ENCODE peak calls at places on chromosomes 2 and 18, in six cellular contexts. One of them, this sample, is unnamed.
A peak's percentile ranks its signal among the peaks of the same experiment; 100 is the strongest.

GRCh38 chr2:205721057-205721767 is 38.9 kb downstream of the NRP2 start:
- DNase-seq in ACHN: peak; percentile 62
- DNase-seq in stimulated activated CD4-positive, alpha-beta T cell treated with anti-CD3 and anti-CD28 coated beads, Interleukin-15, amount 100 ng/mL, for 1 hour: no peak
- DNase-seq in cerebellum: no peak
- DNase-seq in HFF-Myc: no peak
- DNase-seq in retinal pigment epithelial cell: no peak
- DNase-seq in this sample: no peak

GRCh38 chr2:54360055-54360792 is 95.9 kb upstream of the SPTBN1 start:
- DNase-seq in ACHN: peak; percentile 11
- DNase-seq in HFF-Myc: peak; percentile 63
- DNase-seq in cerebellum: no peak
- DNase-seq in stimulated activated CD4-positive, alpha-beta T cell treated with anti-CD3 and anti-CD28 coated beads, Interleukin-15, amount 100 ng/mL, for 1 hour: no peak
- DNase-seq in retinal pigment epithelial cell: no peak
- DNase-seq in this sample: no peak

GRCh38 chr2:120937736-120938131 is 202.1 kb downstream of the GLI2 start:
- DNase-seq in ACHN: no peak
- DNase-seq in retinal pigment epithelial cell: no peak
- DNase-seq in cerebellum: no peak
- DNase-seq in HFF-Myc: no peak
- DNase-seq in stimulated activated CD4-positive, alpha-beta T cell treated with anti-CD3 and anti-CD28 coated beads, Interleukin-15, amount 100 ng/mL, for 1 hour: no peak
- DNase-seq in this sample: no peak

GRCh38 chr2:46381263-46381849 is 84.1 kb downstream of the EPAS1 start:
- DNase-seq in ACHN: no peak
- DNase-seq in retinal pigment epithelial cell: no peak
- DNase-seq in stimulated activated CD4-positive, alpha-beta T cell treated with anti-CD3 and anti-CD28 coated beads, Interleukin-15, amount 100 ng/mL, for 1 hour: no peak
- DNase-seq in HFF-Myc: no peak
- DNase-seq in cerebellum: no peak
- DNase-seq in this sample: peak; percentile 29

GRCh38 chr2:223012291-223012690 is 39.7 kb upstream of the KCNE4 start:
- DNase-seq in retinal pigment epithelial cell: no peak
- DNase-seq in stimulated activated CD4-positive, alpha-beta T cell treated with anti-CD3 and anti-CD28 coated beads, Interleukin-15, amount 100 ng/mL, for 1 hour: no peak
- DNase-seq in ACHN: no peak
- DNase-seq in cerebellum: no peak
- DNase-seq in HFF-Myc: no peak
- DNase-seq in this sample: no peak

GRCh38 chr18:79136742-79137141 is 67.5 kb downstream of the ATP9B start:
- DNase-seq in retinal pigment epithelial cell: no peak
- DNase-seq in cerebellum: no peak
- DNase-seq in stimulated activated CD4-positive, alpha-beta T cell treated with anti-CD3 and anti-CD28 coated beads, Interleukin-15, amount 100 ng/mL, for 1 hour: no peak
- DNase-seq in ACHN: no peak
- DNase-seq in HFF-Myc: no peak
- DNase-seq in this sample: no peak

GRCh38 chr2:63692002-63692606 is 103.3 kb downstream of the MDH1 start:
- DNase-seq in cerebellum: peak; percentile 8
- DNase-seq in ACHN: peak; percentile 67
- DNase-seq in retinal pigment epithelial cell: no peak
- DNase-seq in stimulated activated CD4-positive, alpha-beta T cell treated with anti-CD3 and anti-CD28 coated beads, Interleukin-15, amount 100 ng/mL, for 1 hour: no peak
- DNase-seq in HFF-Myc: peak; percentile 51
- DNase-seq in this sample: no peak

GRCh38 chr2:200322607-200323006 is 16.1 kb downstream of the SPATS2L start:
- DNase-seq in cerebellum: no peak
- DNase-seq in retinal pigment epithelial cell: no peak
- DNase-seq in HFF-Myc: no peak
- DNase-seq in stimulated activated CD4-positive, alpha-beta T cell treated with anti-CD3 and anti-CD28 coated beads, Interleukin-15, amount 100 ng/mL, for 1 hour: no peak
- DNase-seq in ACHN: no peak
- DNase-seq in this sample: no peak

GRCh38 chr2:133143649-133144048 is 424.6 kb downstream of the NCKAP5 start:
- DNase-seq in HFF-Myc: no peak
- DNase-seq in cerebellum: no peak
- DNase-seq in ACHN: no peak
- DNase-seq in retinal pigment epithelial cell: no peak
- DNase-seq in stimulated activated CD4-positive, alpha-beta T cell treated with anti-CD3 and anti-CD28 coated beads, Interleukin-15, amount 100 ng/mL, for 1 hour: no peak
- DNase-seq in this sample: no peak